ENCODE peak calls at places on chromosome 6, in ten cellular contexts. O, G, R, L, J, K, A, I, D and N are unnamed samples.

GRCh38 chr6:6320901-6321300 is 439 bp upstream of the F13A1 start:
- DNase-seq in I (no peak), A (no peak), D (no peak), K (no peak), L (no peak), J (no peak), R (no peak), G (no peak), O (no peak), N (no peak)

GRCh38 chr6:170221753-170222400 is 69.0 kb downstream of the DLL1 start:
- DNase-seq in L (no peak), A (no peak), O (no peak), I (no peak), J (no peak), D (peak), K (no peak), G (no peak), R (peak), N (peak)

GRCh38 chr6:43219119-43219518 is 10.2 kb downstream of the DNPH1 start:
- DNase-seq in J (no peak), L (no peak), I (no peak), O (no peak), D (no peak), R (no peak), K (no peak), G (no peak), A (no peak), N (no peak)

GRCh38 chr6:127092486-127092885 is 26.0 kb upstream of the RSPO3 start:
- DNase-seq in R (no peak), I (no peak), K (no peak), J (no peak), O (no peak), D (no peak), A (no peak), L (no peak), G (no peak), N (no peak)

GRCh38 chr6:30447237-30447636 is 42.1 kb upstream of the HLA-E start:
- DNase-seq in G (no peak), L (no peak), I (no peak), D (no peak), A (peak), O (peak), J (no peak), R (no peak), K (peak), N (no peak)

GRCh38 chr6:44234101-44235090 is 11.0 kb downstream of the SLC29A1 start:
- DNase-seq in L (no peak), D (no peak), I (peak), J (peak), R (peak), O (peak), G (no peak), A (no peak), K (no peak), N (peak)

GRCh38 chr6:6923605-6924004 is 184.2 kb upstream of the RREB1 start:
- DNase-seq in K (no peak), G (no peak), R (no peak), I (no peak), O (no peak), L (no peak), D (no peak), J (no peak), A (no peak), N (no peak)

GRCh38 chr6:4388675-4389074 is 253.3 kb upstream of the ECI2 start:
- DNase-seq in D (no peak), L (no peak), G (no peak), K (peak), I (no peak), O (no peak), A (no peak), J (no peak), R (no peak), N (no peak)

GRCh38 chr6:133632906-133633305 is 256.0 kb upstream of the TCF21 start:
- DNase-seq in J (no peak), L (no peak), R (no peak), D (no peak), I (no peak), K (no peak), A (no peak), G (no peak), O (no peak), N (no peak)

GRCh38 chr6:6820688-6821238 is 232.2 kb downstream of the LY86 start:
- DNase-seq in A (peak), G (no peak), J (no peak), R (peak), L (no peak), I (no peak), O (no peak), D (peak), K (peak), N (no peak)

DNA sequence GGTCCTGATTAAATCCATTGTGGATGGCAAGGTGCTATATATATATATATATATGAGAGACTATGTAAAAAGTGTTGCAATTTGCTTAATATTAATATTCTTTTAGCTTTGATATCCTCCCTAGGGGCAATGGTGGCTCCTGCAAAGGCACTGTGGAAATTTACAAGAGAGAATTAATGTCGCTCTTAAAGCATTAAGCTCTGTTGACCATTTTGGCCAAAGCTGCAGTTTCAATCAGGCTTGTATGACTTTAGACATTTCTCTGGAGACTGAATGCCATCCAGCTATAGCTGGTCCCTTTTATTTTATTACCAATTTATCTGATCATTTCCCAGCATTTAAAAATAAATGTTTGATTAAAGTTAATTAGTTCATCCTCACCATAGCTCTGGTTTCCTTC is 155.3 kb downstream of the JARID2 start:
- DNase-seq in L (no peak), I (no peak), D (no peak), R (no peak), G (no peak), K (no peak), J (no peak), A (no peak), O (no peak), N (no peak)
- H3K27ac ChIP-seq in L (peak), I (no peak), D (no peak), R (no peak), G (peak), K (no peak), J (no peak), A (no peak), O (peak), N (peak)

GRCh38 chr6:158070513-158070912 is 88.8 kb downstream of the SYNJ2 start:
- DNase-seq in G (no peak), A (no peak), K (no peak), J (no peak), I (no peak), R (no peak), D (no peak), L (no peak), O (no peak), N (no peak)
- H3K27ac ChIP-seq in G (no peak), A (no peak), K (peak), J (no peak), I (no peak), R (no peak), D (no peak), L (peak), O (no peak), N (no peak)

DNA sequence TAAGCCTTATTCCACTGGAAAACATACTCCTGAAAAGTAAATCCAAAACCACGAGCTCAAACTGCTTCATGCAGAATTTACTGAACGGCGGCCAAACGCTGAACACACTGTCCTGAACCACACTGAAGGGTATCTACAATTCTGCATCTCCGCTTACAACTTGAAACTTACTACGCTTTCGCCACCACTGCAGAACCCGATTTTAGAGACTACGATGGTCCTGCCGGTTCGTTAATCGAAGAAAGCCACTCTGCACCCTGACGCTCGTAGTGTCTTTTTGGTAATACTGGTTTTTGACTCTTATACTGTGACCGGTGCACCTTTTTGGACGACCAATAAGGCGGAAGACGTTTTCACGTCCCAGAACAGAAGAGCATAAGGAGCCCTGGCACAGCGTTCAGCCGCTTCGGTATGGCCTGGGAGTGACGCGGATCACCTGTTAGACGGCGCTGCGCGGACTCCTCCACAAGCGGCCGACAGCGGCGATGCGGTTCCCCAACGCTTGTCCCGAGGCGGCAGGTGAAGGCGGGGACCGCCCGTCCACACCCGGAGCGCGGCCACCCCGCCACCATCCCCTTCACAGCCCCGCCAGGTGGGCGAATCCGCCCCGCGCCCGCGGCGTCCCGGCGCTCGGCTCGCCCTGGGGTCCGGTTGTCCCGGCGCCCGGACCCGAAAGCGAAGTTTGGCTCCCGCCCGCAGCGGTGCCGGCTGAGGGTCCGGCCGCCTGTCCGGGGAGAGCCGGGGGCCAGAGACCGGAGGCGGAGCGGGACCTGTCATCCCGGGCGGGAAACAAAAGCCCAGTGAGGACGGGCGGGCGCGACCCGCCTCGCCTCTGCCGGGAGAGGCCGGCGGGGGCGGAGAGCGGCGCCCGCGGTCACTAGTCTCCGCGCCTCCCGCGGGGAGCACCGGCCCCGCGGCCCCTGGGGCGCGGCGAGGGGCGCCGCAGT is 784 bp downstream of the FKBP5 start:
- DNase-seq in I (peak), J (peak), K (no peak), R (peak), D (peak), O (peak), L (peak), G (no peak), A (peak), N (peak)
- H3K27ac ChIP-seq in I (peak), J (peak), K (peak), R (peak), D (peak), O (peak), L (peak), G (peak), A (peak), N (peak)

GRCh38 chr6:21694168-21694567 is 100.6 kb downstream of the SOX4 start:
- DNase-seq in L (no peak), D (no peak), J (no peak), I (no peak), A (no peak), K (no peak), R (no peak), G (no peak), O (no peak), N (no peak)
- H3K27ac ChIP-seq in L (no peak), D (no peak), J (no peak), I (no peak), A (no peak), K (no peak), R (no peak), G (no peak), O (no peak), N (no peak)